ENCODE peak calls at places on chromosomes 12 and 14, in four cellular contexts. U is A549, P is heart left ventricle, Q is Caco-2. O is an unnamed sample.

GRCh38 chr12:102567031-102567985 is 86.9 kb upstream of the IGF1 start:
- DNase-seq in U (peak; percentile 40), P (no peak), Q (peak; percentile 44), O (no peak)

GRCh38 chr14:54785778-54786160 is 116.9 kb downstream of the GCH1 start:
- DNase-seq in U (no peak), Q (no peak), P (no peak), O (no peak)

GRCh38 chr14:67856806-67857205 is 37.2 kb downstream of the RAD51B start:
- DNase-seq in P (no peak), U (no peak), Q (no peak), O (no peak)

GRCh38 chr14:95045255-95045701 is 112.1 kb downstream of the DICER1 start:
- DNase-seq in Q (no peak), U (no peak), P (no peak), O (no peak)

GRCh38 chr12:21694660-21695059 is 37.0 kb upstream of the LDHB start:
- DNase-seq in Q (no peak), U (no peak), P (no peak), O (no peak)

GRCh38 chr14:68374682-68375081 is 418.2 kb downstream of the ZFP36L1 start:
- DNase-seq in Q (no peak), P (no peak), U (no peak), O (no peak)

GRCh38 chr14:69232388-69232787 is 27.6 kb upstream of the GALNT16 start:
- DNase-seq in P (no peak), Q (no peak), U (no peak), O (no peak)

GRCh38 chr12:27193854-27194544 is 50.1 kb upstream of the STK38L start:
- DNase-seq in U (no peak), P (peak; percentile 57), Q (no peak), O (no peak)

GRCh38 chr12:19639781-19640180 is 200.5 kb downstream of the AEBP2 start:
- DNase-seq in P (no peak), U (no peak), Q (no peak), O (no peak)

GRCh38 chr14:34699873-34700621 is 14.3 kb downstream of the CFL2 start:
- DNase-seq in U (peak; percentile 65), P (no peak), Q (no peak), O (no peak)

GRCh38 chr12:126784328-126784921 is 1482.5 kb upstream of the TMEM132C start:
- DNase-seq in Q (peak; percentile 57), U (peak; percentile 8), P (no peak), O (peak; percentile 40)

GRCh38 chr12:48029811-48030650 is 25.8 kb upstream of the COL2A1 start:
- DNase-seq in P (no peak), Q (peak; percentile 48), U (no peak), O (no peak)

GRCh38 chr14:92759679-92760523 is 11.5 kb upstream of the LGMN start:
- DNase-seq in U (no peak), Q (no peak), P (no peak), O (no peak)

GRCh38 chr12:55723516-55724225 is 3.5 kb downstream of the RDH5 start:
- DNase-seq in P (no peak), U (no peak), Q (no peak), O (no peak)
- H3K4me1 ChIP-seq in P (peaks cover 10% of the 10 kb centered on the region), U (peaks cover 56% of the 10 kb centered on the region), Q (peaks cover 44% of the 10 kb centered on the region), O (peaks cover 68% of the 10 kb centered on the region)

GRCh38 chr12:63846249-63846967 is 1.9 kb downstream of the SRGAP1 start:
- DNase-seq in Q (peak; percentile 24), P (no peak), U (no peak), O (no peak)
- H3K4me3 ChIP-seq in Q (peak overlapping the region; percentile 26), P (no peak overlapping the region), U (peak overlapping the region; percentile 88), O (no peak overlapping the region)

GRCh38 chr14:50795909-50796308 is 35.1 kb downstream of the NIN start:
- DNase-seq in Q (no peak), U (no peak), P (no peak), O (no peak)
- H3K4me1 ChIP-seq in Q (no peaks in the 10 kb centered on the region), U (peaks cover 27% of the 10 kb centered on the region), P (no peaks in the 10 kb centered on the region), O (no peaks in the 10 kb centered on the region)

GRCh38 chr12:113594967-113595366 is 123.3 kb upstream of the LHX5 start:
- DNase-seq in Q (no peak), P (no peak), U (no peak), O (no peak)

GRCh38 chr12:113586461-113586860 is 114.8 kb upstream of the LHX5 start:
- DNase-seq in Q (no peak), U (no peak), P (no peak), O (no peak)

GRCh38 chr12:113589437-113589836 is 117.8 kb upstream of the LHX5 start:
- DNase-seq in U (no peak), P (no peak), Q (no peak), O (no peak)

GRCh38 chr12:113587720-113588119 is 116.0 kb upstream of the LHX5 start:
- DNase-seq in U (no peak), Q (no peak), P (no peak), O (no peak)

DNA sequence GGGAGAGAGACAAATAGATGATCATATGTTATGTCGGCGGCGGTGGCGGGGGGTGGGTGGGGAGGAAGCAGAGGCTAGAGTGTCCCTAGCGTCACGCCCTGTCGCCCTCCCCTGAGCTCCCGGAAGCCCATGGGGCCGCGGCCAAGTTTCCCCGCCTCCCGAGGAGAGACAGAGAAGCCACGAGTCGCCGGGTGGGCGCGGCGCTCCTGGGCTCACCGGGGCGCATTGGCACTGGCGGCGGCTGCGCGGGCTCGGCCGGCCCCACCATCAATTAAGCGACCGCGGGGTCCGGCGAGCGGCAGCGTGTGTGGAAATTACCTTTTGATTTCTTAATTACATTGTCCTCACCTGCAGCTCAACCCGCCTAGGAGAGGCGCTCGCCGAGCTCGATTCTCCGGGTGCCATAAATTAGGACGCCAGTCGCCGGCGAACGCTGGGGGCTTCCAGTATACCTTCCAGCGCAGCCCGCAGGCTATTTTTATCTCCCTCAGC is 119.9 kb upstream of the LHX5 start:
- DNase-seq in U (peak; percentile 46), P (no peak), Q (peak; percentile 64), O (no peak)
- H3K4me3 ChIP-seq in U (peak overlapping the region; percentile 40), P (no peak overlapping the region), Q (peak overlapping the region; percentile 41), O (no peak overlapping the region)

DNA sequence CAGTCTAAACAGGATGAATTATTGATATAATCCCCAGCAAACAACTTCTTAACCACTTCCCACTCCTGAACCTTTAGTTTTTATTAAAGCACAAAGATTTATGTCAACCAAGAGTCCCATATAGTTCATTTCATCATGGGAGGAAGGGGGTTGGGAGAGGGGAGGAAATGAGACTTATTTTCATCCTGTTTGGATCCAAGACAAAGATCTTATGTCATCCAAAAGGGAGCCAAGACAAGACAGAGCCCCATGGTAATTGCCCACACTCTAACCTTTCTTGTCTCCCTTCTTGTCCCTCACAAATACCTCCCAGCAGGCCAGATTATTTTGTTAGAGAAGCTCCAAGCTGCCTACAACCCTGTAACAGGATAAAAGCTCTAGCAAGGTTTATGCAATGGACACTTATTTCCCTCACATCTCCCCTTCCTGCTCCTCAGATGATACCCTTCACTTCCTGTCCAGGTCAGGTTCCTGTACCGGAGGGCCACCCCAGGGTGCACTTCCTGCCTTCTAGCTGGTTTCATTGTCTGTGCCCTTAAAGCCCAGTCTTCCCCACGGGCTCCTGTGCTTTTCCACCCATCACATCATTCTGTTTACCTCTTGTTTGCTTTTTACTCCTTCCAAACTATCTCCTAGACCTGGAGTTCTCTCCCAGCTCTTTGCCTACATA is 123.6 kb upstream of the MDM1 start:
- DNase-seq in U (no peak), Q (no peak), P (no peak), O (no peak)
- H3K4me1 ChIP-seq in U (no peaks in the 10 kb centered on the region), Q (no peaks in the 10 kb centered on the region), P (peaks cover 5% of the 10 kb centered on the region), O (peaks cover 7% of the 10 kb centered on the region)

GRCh38 chr12:105196090-105196489 is 39.9 kb downstream of the APPL2 start:
- DNase-seq in Q (no peak), U (no peak), P (no peak), O (no peak)
- H3K4me3 ChIP-seq in Q (no peak overlapping the region), U (no peak overlapping the region), P (no peak overlapping the region), O (no peak overlapping the region)

DNA sequence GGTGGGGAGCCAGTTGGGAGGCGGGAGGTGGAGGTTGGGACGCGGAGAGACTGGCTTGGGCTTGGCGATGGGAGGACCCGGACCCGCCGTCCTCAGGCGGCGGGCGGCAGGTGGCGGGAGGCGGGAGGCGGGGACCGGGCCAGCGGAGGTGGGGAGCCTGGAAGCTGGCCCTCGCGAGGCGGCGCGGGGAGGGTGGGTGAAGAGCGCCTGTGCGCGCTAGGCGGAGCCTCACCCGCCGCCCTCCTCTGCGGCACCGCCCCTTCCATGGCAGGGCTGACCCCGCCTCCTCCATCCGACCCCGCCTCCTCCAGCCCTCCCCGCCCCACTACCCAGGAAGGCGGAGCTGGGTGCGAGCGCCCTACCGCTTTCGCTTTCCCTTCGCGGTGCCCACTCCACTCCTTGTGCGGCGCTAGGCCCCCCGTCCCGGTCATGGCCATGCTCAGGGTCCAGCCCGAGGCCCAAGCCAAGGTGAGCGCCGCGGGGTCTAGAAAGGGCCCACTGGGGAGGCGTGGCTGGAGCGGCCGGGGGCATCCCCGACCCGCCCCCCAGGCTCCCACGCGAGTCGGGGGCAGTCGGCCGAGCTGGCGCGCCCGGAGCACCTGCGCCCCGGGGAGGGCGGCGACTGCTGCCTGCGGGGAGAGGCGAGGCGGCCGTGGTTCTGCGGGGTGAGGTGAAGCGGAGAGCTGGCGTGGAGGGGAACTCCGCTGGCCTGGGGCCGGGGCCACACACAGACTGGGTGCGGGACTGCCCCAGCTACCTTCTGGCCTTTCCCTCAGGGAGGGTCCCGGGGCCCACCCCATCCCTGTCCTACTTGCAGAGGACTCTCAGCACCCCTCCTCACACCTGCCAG is at the start of gene PSME1:
- DNase-seq in Q (peak; percentile 95), P (peak; percentile 97), U (peak; percentile 81), O (peak; percentile 97)
- H3K4me1 ChIP-seq in Q (no peaks in the 10 kb centered on the region), P (peaks cover 3% of the 10 kb centered on the region), U (peaks cover 32% of the 10 kb centered on the region), O (peaks cover 30% of the 10 kb centered on the region)

GRCh38 chr14:71555654-71556559 is 376.3 kb upstream of the RGS6 start:
- DNase-seq in U (no peak), Q (peak; percentile 69), P (no peak), O (no peak)
- H3K4me3 ChIP-seq in U (no peak overlapping the region), Q (no peak overlapping the region), P (no peak overlapping the region), O (no peak overlapping the region)